ENCODE peak calls at places on chromosomes 2 and 18, in five cellular contexts. One of them, this sample, is unnamed.

GRCh38 chr2:46645681-46646162 is 166.4 kb downstream of the TMEM247 start:
- DNase-seq in body of pancreas: peak; percentile 57
- DNase-seq in spleen: no peak
- DNase-seq in ovary: peak; percentile 56
- DNase-seq in A549: no peak
- DNase-seq in this sample: peak; percentile 73

GRCh38 chr18:22977847-22978701 is 44.9 kb downstream of the RBBP8 start:
- DNase-seq in body of pancreas: no peak
- DNase-seq in spleen: no peak
- DNase-seq in ovary: no peak
- DNase-seq in A549: peak; percentile 29
- DNase-seq in this sample: no peak

GRCh38 chr2:24049485-24050021 is at the start of gene FKBP1B:
- DNase-seq in body of pancreas: peak; percentile 76
- DNase-seq in spleen: peak; percentile 86
- DNase-seq in ovary: peak; percentile 50
- DNase-seq in A549: peak; percentile 40
- DNase-seq in this sample: peak; percentile 51

GRCh38 chr18:79077181-79077580 is 8.0 kb downstream of the ATP9B start:
- DNase-seq in body of pancreas: no peak
- DNase-seq in spleen: no peak
- DNase-seq in ovary: no peak
- DNase-seq in A549: no peak
- DNase-seq in this sample: no peak

GRCh38 chr18:1371724-1372123 is 467.1 kb downstream of the ADCYAP1 start:
- DNase-seq in body of pancreas: no peak
- DNase-seq in spleen: no peak
- DNase-seq in ovary: no peak
- DNase-seq in A549: no peak
- DNase-seq in this sample: no peak

GRCh38 chr2:27431395-27431794 is 3.0 kb downstream of the NRBP1 start:
- DNase-seq in body of pancreas: peak; percentile 24
- DNase-seq in spleen: no peak
- DNase-seq in ovary: no peak
- DNase-seq in A549: no peak
- DNase-seq in this sample: no peak

GRCh38 chr2:218852911-218853667 is 6.5 kb upstream of the WNT6 start:
- DNase-seq in body of pancreas: peak; percentile 74
- DNase-seq in spleen: peak; percentile 81
- DNase-seq in ovary: no peak
- DNase-seq in A549: no peak
- DNase-seq in this sample: peak; percentile 86

GRCh38 chr2:54708584-54709340 is 14.7 kb upstream of the EML6 start:
- DNase-seq in body of pancreas: peak; percentile 80
- DNase-seq in spleen: peak; percentile 83
- DNase-seq in ovary: no peak
- DNase-seq in A549: no peak
- DNase-seq in this sample: peak; percentile 58

GRCh38 chr18:54608008-54608642 is 17.1 kb downstream of the DYNAP start:
- DNase-seq in body of pancreas: no peak
- DNase-seq in spleen: no peak
- DNase-seq in ovary: no peak
- DNase-seq in A549: no peak
- DNase-seq in this sample: no peak

GRCh38 chr2:42906557-42907380 is 114.4 kb upstream of the HAAO start:
- DNase-seq in body of pancreas: no peak
- DNase-seq in spleen: no peak
- DNase-seq in ovary: peak; percentile 81
- DNase-seq in A549: no peak
- DNase-seq in this sample: peak; percentile 77

GRCh38 chr18:70287731-70288130 is 1.1 kb upstream of the SOCS6 start:
- DNase-seq in body of pancreas: no peak
- DNase-seq in spleen: no peak
- DNase-seq in ovary: no peak
- DNase-seq in A549: no peak
- DNase-seq in this sample: no peak

GRCh38 chr2:176321916-176322315 is 52.7 kb downstream of the MTX2 start:
- DNase-seq in body of pancreas: no peak
- DNase-seq in spleen: no peak
- DNase-seq in ovary: no peak
- DNase-seq in A549: no peak
- DNase-seq in this sample: no peak

GRCh38 chr2:234099266-234099665 is 48.8 kb downstream of the SPP2 start:
- DNase-seq in body of pancreas: no peak
- DNase-seq in spleen: no peak
- DNase-seq in ovary: no peak
- DNase-seq in A549: no peak
- DNase-seq in this sample: no peak

GRCh38 chr2:43776317-43776716 is 2.5 kb downstream of the DYNC2LI1 start:
- DNase-seq in body of pancreas: no peak
- DNase-seq in spleen: no peak
- DNase-seq in ovary: no peak
- DNase-seq in A549: no peak
- DNase-seq in this sample: no peak

GRCh38 chr2:128894896-128895295 is 576.2 kb upstream of the HS6ST1 start:
- DNase-seq in body of pancreas: no peak
- DNase-seq in spleen: no peak
- DNase-seq in ovary: no peak
- DNase-seq in A549: no peak
- DNase-seq in this sample: no peak

GRCh38 chr18:64330976-64331375 is 182.1 kb upstream of the LINC00305 start:
- DNase-seq in body of pancreas: no peak
- DNase-seq in spleen: no peak
- DNase-seq in ovary: no peak
- DNase-seq in A549: no peak
- DNase-seq in this sample: no peak

GRCh38 chr2:143505542-143505941 is 376.3 kb downstream of the ARHGAP15 start:
- DNase-seq in body of pancreas: no peak
- DNase-seq in spleen: no peak
- DNase-seq in ovary: no peak
- DNase-seq in A549: no peak
- DNase-seq in this sample: no peak

GRCh38 chr2:96116424-96116878 is at the start of gene ADRA2B:
- DNase-seq in body of pancreas: peak; percentile 88
- DNase-seq in spleen: peak; percentile 89
- DNase-seq in ovary: peak; percentile 29
- DNase-seq in A549: peak; percentile 46
- DNase-seq in this sample: peak; percentile 63

GRCh38 chr2:112754562-112754961 is 9.8 kb downstream of the CKAP2L start:
- DNase-seq in body of pancreas: no peak
- DNase-seq in spleen: no peak
- DNase-seq in ovary: no peak
- DNase-seq in A549: no peak
- DNase-seq in this sample: no peak

GRCh38 chr2:113876503-113877387 is 13.1 kb upstream of the ACTR3 start:
- DNase-seq in body of pancreas: peak; percentile 71
- DNase-seq in spleen: peak; percentile 80
- DNase-seq in ovary: no peak
- DNase-seq in A549: no peak
- DNase-seq in this sample: peak; percentile 41

GRCh38 chr18:52636536-52636935 is 296.5 kb downstream of the DCC start:
- DNase-seq in body of pancreas: peak; percentile 5
- DNase-seq in spleen: no peak
- DNase-seq in ovary: no peak
- DNase-seq in A549: no peak
- DNase-seq in this sample: peak; percentile 50

GRCh38 chr2:15941483-15941853 is 1.1 kb downstream of the MYCN start:
- DNase-seq in body of pancreas: no peak
- DNase-seq in spleen: no peak
- DNase-seq in ovary: no peak
- DNase-seq in A549: peak; percentile 25
- DNase-seq in this sample: no peak

GRCh38 chr2:5690718-5691658 is 1.2 kb upstream of the SOX11 start:
- DNase-seq in body of pancreas: no peak
- DNase-seq in spleen: no peak
- DNase-seq in ovary: no peak
- DNase-seq in A549: no peak
- DNase-seq in this sample: no peak

GRCh38 chr2:2098458-2099167 is 232.5 kb downstream of the MYT1L start:
- DNase-seq in body of pancreas: no peak
- DNase-seq in spleen: no peak
- DNase-seq in ovary: no peak
- DNase-seq in A549: no peak
- DNase-seq in this sample: no peak

GRCh38 chr2:115484483-115484882 is 1042.0 kb downstream of the DPP10 start:
- DNase-seq in body of pancreas: no peak
- DNase-seq in spleen: no peak
- DNase-seq in ovary: no peak
- DNase-seq in A549: no peak
- DNase-seq in this sample: no peak

GRCh38 chr18:39191931-39192330 is 1626.3 kb upstream of the CELF4 start:
- DNase-seq in body of pancreas: no peak
- DNase-seq in spleen: no peak
- DNase-seq in ovary: no peak
- DNase-seq in A549: no peak
- DNase-seq in this sample: no peak

GRCh38 chr2:127128508-127128907 is 21.6 kb upstream of the BIN1 start:
- DNase-seq in body of pancreas: peak; percentile 80
- DNase-seq in spleen: peak; percentile 83
- DNase-seq in ovary: no peak
- DNase-seq in A549: no peak
- DNase-seq in this sample: no peak

DNA sequence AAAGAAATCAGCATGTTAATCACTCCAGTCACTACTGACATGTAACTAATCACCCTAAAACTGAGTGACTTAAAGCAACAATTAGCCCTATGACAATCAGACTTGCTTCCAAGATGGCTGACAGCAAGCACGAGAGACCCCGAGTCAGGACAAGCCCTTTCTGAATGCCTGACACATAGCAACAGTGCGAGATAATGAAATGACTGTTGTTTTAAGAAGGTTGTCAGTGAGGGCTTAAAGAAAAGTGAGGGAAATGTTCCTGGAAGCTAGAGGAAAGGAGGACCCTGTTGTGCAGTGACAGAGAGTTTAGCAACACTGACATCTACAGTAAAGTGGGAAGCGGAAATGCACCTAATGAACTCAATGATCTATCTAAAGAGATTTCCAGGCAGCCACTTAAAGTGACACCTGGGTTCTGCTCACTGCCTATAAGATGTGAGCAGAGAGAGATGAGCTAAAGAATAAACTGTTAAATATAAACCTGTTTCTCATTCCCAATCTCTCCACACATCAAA is 163.1 kb downstream of the STK39 start:
- DNase-seq in body of pancreas: no peak
- DNase-seq in spleen: no peak
- DNase-seq in ovary: no peak
- DNase-seq in A549: no peak
- DNase-seq in this sample: no peak
- TF ChIP-seq CTCF in body of pancreas: no peak
- TF ChIP-seq CTCF in spleen: no peak
- TF ChIP-seq CTCF in ovary: no peak
- TF ChIP-seq CTCF in A549: no peak
- TF ChIP-seq CTCF in this sample: no peak

GRCh38 chr18:29540548-29540947 is 1363.6 kb upstream of the CDH2 start:
- DNase-seq in body of pancreas: no peak
- DNase-seq in spleen: no peak
- DNase-seq in ovary: no peak
- DNase-seq in A549: no peak
- DNase-seq in this sample: no peak
- TF ChIP-seq POLR2A in body of pancreas: no peak
- TF ChIP-seq POLR2A in spleen: no peak
- TF ChIP-seq POLR2A in ovary: no peak
- TF ChIP-seq POLR2A in A549: no peak
- TF ChIP-seq POLR2A in this sample: no peak

GRCh38 chr2:203748331-203749126 is 42.1 kb downstream of the CD28 start:
- DNase-seq in body of pancreas: no peak
- DNase-seq in spleen: no peak
- DNase-seq in ovary: no peak
- DNase-seq in A549: no peak
- DNase-seq in this sample: no peak

GRCh38 chr2:203744091-203744490 is 37.7 kb downstream of the CD28 start:
- DNase-seq in body of pancreas: no peak
- DNase-seq in spleen: no peak
- DNase-seq in ovary: no peak
- DNase-seq in A549: no peak
- DNase-seq in this sample: no peak

GRCh38 chr2:203743441-203743932 is 37.0 kb downstream of the CD28 start:
- DNase-seq in body of pancreas: no peak
- DNase-seq in spleen: no peak
- DNase-seq in ovary: no peak
- DNase-seq in A549: no peak
- DNase-seq in this sample: no peak

GRCh38 chr2:203741566-203741965 is 35.1 kb downstream of the CD28 start:
- DNase-seq in body of pancreas: no peak
- DNase-seq in spleen: no peak
- DNase-seq in ovary: no peak
- DNase-seq in A549: no peak
- DNase-seq in this sample: no peak

GRCh38 chr2:203745267-203745666 is 38.8 kb downstream of the CD28 start:
- DNase-seq in body of pancreas: no peak
- DNase-seq in spleen: no peak
- DNase-seq in ovary: no peak
- DNase-seq in A549: no peak
- DNase-seq in this sample: no peak
- H3K4me1 ChIP-seq in body of pancreas: no peaks in the 10 kb centered on the region
- H3K4me1 ChIP-seq in spleen: no peaks in the 10 kb centered on the region
- H3K4me1 ChIP-seq in ovary: no peaks in the 10 kb centered on the region
- H3K4me1 ChIP-seq in A549: peaks cover 6% of the 10 kb centered on the region
- H3K4me1 ChIP-seq in this sample: no peaks in the 10 kb centered on the region

DNA sequence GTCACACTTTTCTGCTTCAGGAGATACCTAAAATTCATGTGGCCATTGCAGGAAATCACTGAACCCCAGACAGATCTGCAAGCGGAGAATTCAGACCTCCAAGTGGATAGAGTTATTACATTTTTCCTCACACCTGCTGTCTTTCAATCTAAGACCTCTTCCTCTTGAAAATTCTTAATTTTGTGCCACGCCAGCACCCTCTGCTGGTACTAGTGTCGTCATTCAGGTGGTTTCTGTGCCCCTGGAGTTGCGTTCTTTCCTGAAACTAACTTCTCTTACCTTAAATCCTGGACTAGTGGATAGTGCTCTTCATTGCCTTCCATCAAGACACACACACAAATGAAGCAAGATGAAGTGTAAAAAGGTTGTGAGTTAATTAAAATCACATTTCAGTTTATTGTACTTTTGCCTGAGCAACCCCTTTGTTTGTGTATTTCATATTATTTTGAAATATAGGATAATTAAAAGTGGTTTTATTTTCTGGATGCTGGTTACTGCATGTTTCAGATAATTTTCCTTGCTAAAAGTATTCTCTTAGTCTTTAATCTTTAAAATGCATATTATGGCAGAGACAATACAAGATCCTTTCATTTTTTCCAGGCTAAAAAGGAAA is 1.6 kb upstream of the DNER start:
- DNase-seq in body of pancreas: peak; percentile 46
- DNase-seq in spleen: no peak
- DNase-seq in ovary: no peak
- DNase-seq in A549: peak; percentile 30
- DNase-seq in this sample: peak; percentile 31
- TF ChIP-seq CTCF in body of pancreas: no peak
- TF ChIP-seq CTCF in spleen: peak; percentile 38
- TF ChIP-seq CTCF in ovary: no peak
- TF ChIP-seq CTCF in A549: peak; percentile 65
- TF ChIP-seq CTCF in this sample: peak; percentile 21

GRCh38 chr2:48954311-48954710 is 198.8 kb upstream of the LHCGR start:
- DNase-seq in body of pancreas: no peak
- DNase-seq in spleen: no peak
- DNase-seq in ovary: no peak
- DNase-seq in A549: no peak
- DNase-seq in this sample: no peak
- TF ChIP-seq POLR2A in body of pancreas: no peak
- TF ChIP-seq POLR2A in spleen: no peak
- TF ChIP-seq POLR2A in ovary: no peak
- TF ChIP-seq POLR2A in A549: no peak
- TF ChIP-seq POLR2A in this sample: no peak

This sample was measured in testis.